ENCODE peak calls at places on chromosomes 7 and 10, in five cellular contexts. One of them, this sample, is unnamed.

GRCh38 chr7:116145245-116145852 is 65.0 kb upstream of the TES start:
- DNase-seq in cardiac septum: no peak
- DNase-seq in EL: no peak
- DNase-seq in GM12891: no peak
- DNase-seq in Kasumi-1: no peak
- DNase-seq in this sample: no peak

GRCh38 chr10:45585131-45585530 is 87.4 kb downstream of the ZFAND4 start:
- DNase-seq in GM12891: no peak
- DNase-seq in EL: no peak
- DNase-seq in cardiac septum: no peak
- DNase-seq in Kasumi-1: no peak
- DNase-seq in this sample: no peak

GRCh38 chr10:110447886-110448285 is 49.8 kb upstream of the DUSP5 start:
- DNase-seq in GM12891: no peak
- DNase-seq in EL: no peak
- DNase-seq in cardiac septum: no peak
- DNase-seq in Kasumi-1: no peak
- DNase-seq in this sample: no peak

GRCh38 chr7:80014507-80014906 is 120.1 kb upstream of the GNAI1 start:
- DNase-seq in GM12891: no peak
- DNase-seq in Kasumi-1: peak; percentile 14
- DNase-seq in EL: peak; percentile 72
- DNase-seq in cardiac septum: no peak
- DNase-seq in this sample: peak; percentile 18

GRCh38 chr10:101939273-101939635 is 95.7 kb upstream of the KCNIP2 start:
- DNase-seq in cardiac septum: no peak
- DNase-seq in EL: peak; percentile 94
- DNase-seq in Kasumi-1: no peak
- DNase-seq in GM12891: no peak
- DNase-seq in this sample: peak; percentile 54

GRCh38 chr7:128166603-128167315 is 74.3 kb upstream of the LEP start:
- DNase-seq in GM12891: no peak
- DNase-seq in EL: no peak
- DNase-seq in Kasumi-1: no peak
- DNase-seq in cardiac septum: no peak
- DNase-seq in this sample: peak; percentile 57

GRCh38 chr7:2542924-2543871 is 12.1 kb downstream of the BRAT1 start:
- DNase-seq in Kasumi-1: no peak
- DNase-seq in EL: no peak
- DNase-seq in cardiac septum: peak; percentile 60
- DNase-seq in GM12891: no peak
- DNase-seq in this sample: no peak

GRCh38 chr7:158530800-158531609 is 56.6 kb downstream of the PTPRN2 start:
- DNase-seq in GM12891: no peak
- DNase-seq in cardiac septum: no peak
- DNase-seq in Kasumi-1: no peak
- DNase-seq in EL: no peak
- DNase-seq in this sample: no peak

GRCh38 chr7:51366930-51367613 is 50.5 kb upstream of the COBL start:
- DNase-seq in Kasumi-1: peak; percentile 80
- DNase-seq in cardiac septum: no peak
- DNase-seq in GM12891: peak; percentile 35
- DNase-seq in EL: peak; percentile 13
- DNase-seq in this sample: peak; percentile 77

GRCh38 chr10:83164134-83164533 is 975.2 kb upstream of the GHITM start:
- DNase-seq in EL: no peak
- DNase-seq in Kasumi-1: no peak
- DNase-seq in GM12891: no peak
- DNase-seq in cardiac septum: no peak
- DNase-seq in this sample: no peak

GRCh38 chr10:34666008-34666700 is 148.9 kb downstream of the PARD3 start:
- DNase-seq in cardiac septum: no peak
- DNase-seq in GM12891: no peak
- DNase-seq in Kasumi-1: peak; percentile 95
- DNase-seq in EL: peak; percentile 86
- DNase-seq in this sample: peak; percentile 91

GRCh38 chr7:124155400-124156022 is 122.6 kb upstream of the TMEM229A start:
- DNase-seq in EL: peak; percentile 27
- DNase-seq in GM12891: no peak
- DNase-seq in Kasumi-1: peak; percentile 53
- DNase-seq in cardiac septum: no peak
- DNase-seq in this sample: peak; percentile 36

GRCh38 chr7:153022796-153023592 is 263.4 kb downstream of the ACTR3B start:
- DNase-seq in cardiac septum: no peak
- DNase-seq in EL: no peak
- DNase-seq in Kasumi-1: no peak
- DNase-seq in GM12891: no peak
- DNase-seq in this sample: no peak

GRCh38 chr10:44775402-44775741 is 135.8 kb upstream of the TMEM72 start:
- DNase-seq in GM12891: no peak
- DNase-seq in cardiac septum: no peak
- DNase-seq in Kasumi-1: no peak
- DNase-seq in EL: no peak
- DNase-seq in this sample: no peak

GRCh38 chr10:103757531-103758293 is 97.7 kb downstream of the SH3PXD2A start:
- DNase-seq in cardiac septum: peak; percentile 83
- DNase-seq in Kasumi-1: peak; percentile 92
- DNase-seq in GM12891: no peak
- DNase-seq in EL: peak; percentile 81
- DNase-seq in this sample: peak; percentile 92

GRCh38 chr10:12631787-12632562 is 282.6 kb downstream of the CAMK1D start:
- DNase-seq in cardiac septum: no peak
- DNase-seq in EL: no peak
- DNase-seq in Kasumi-1: no peak
- DNase-seq in GM12891: no peak
- DNase-seq in this sample: no peak

GRCh38 chr7:36312064-36312914 is 77.4 kb upstream of the ANLN start:
- DNase-seq in EL: no peak
- DNase-seq in Kasumi-1: no peak
- DNase-seq in cardiac septum: no peak
- DNase-seq in GM12891: peak; percentile 49
- DNase-seq in this sample: no peak

GRCh38 chr10:121077331-121077730 is 226.2 kb downstream of the WDR11 start:
- DNase-seq in EL: no peak
- DNase-seq in cardiac septum: no peak
- DNase-seq in Kasumi-1: no peak
- DNase-seq in GM12891: no peak
- DNase-seq in this sample: no peak

GRCh38 chr7:19060870-19061269 is 56.6 kb downstream of the TWIST1 start:
- DNase-seq in cardiac septum: no peak
- DNase-seq in EL: peak; percentile 51
- DNase-seq in Kasumi-1: no peak
- DNase-seq in GM12891: no peak
- DNase-seq in this sample: no peak

GRCh38 chr10:83212632-83213349 is 926.5 kb upstream of the GHITM start:
- DNase-seq in EL: peak; percentile 3
- DNase-seq in cardiac septum: no peak
- DNase-seq in Kasumi-1: no peak
- DNase-seq in GM12891: no peak
- DNase-seq in this sample: peak; percentile 54

GRCh38 chr7:30027065-30027456 is 559 bp upstream of the FKBP14 start:
- DNase-seq in GM12891: no peak
- DNase-seq in Kasumi-1: peak; percentile 83
- DNase-seq in cardiac septum: no peak
- DNase-seq in EL: peak; percentile 61
- DNase-seq in this sample: peak; percentile 61

GRCh38 chr10:80429521-80429966 is 21.2 kb downstream of the PRXL2A start:
- DNase-seq in cardiac septum: no peak
- DNase-seq in EL: peak; percentile 13
- DNase-seq in Kasumi-1: no peak
- DNase-seq in GM12891: no peak
- DNase-seq in this sample: peak; percentile 69

GRCh38 chr10:25530306-25530705 is 355.5 kb downstream of the GPR158 start:
- DNase-seq in EL: no peak
- DNase-seq in Kasumi-1: no peak
- DNase-seq in cardiac septum: no peak
- DNase-seq in GM12891: no peak
- DNase-seq in this sample: no peak

GRCh38 chr7:159167139-159167538 is 22.5 kb upstream of the VIPR2 start:
- DNase-seq in GM12891: no peak
- DNase-seq in EL: no peak
- DNase-seq in cardiac septum: no peak
- DNase-seq in Kasumi-1: no peak
- DNase-seq in this sample: no peak

GRCh38 chr10:77756319-77757232 is 119.0 kb upstream of the KCNMA1 start:
- DNase-seq in GM12891: no peak
- DNase-seq in cardiac septum: no peak
- DNase-seq in EL: peak; percentile 73
- DNase-seq in Kasumi-1: peak; percentile 80
- DNase-seq in this sample: peak; percentile 91

GRCh38 chr7:127578036-127578684 is 7.2 kb downstream of the GCC1 start:
- DNase-seq in cardiac septum: no peak
- DNase-seq in GM12891: no peak
- DNase-seq in Kasumi-1: peak; percentile 11
- DNase-seq in EL: peak; percentile 49
- DNase-seq in this sample: peak; percentile 57

GRCh38 chr10:5461914-5462840 is 37.2 kb downstream of the CALML5 start:
- DNase-seq in EL: no peak
- DNase-seq in Kasumi-1: peak; percentile 89
- DNase-seq in cardiac septum: no peak
- DNase-seq in GM12891: no peak
- DNase-seq in this sample: peak; percentile 54

GRCh38 chr7:150531704-150532103 is 17.0 kb downstream of the GIMAP7 start:
- DNase-seq in Kasumi-1: no peak
- DNase-seq in GM12891: no peak
- DNase-seq in cardiac septum: no peak
- DNase-seq in EL: no peak
- DNase-seq in this sample: no peak

GRCh38 chr7:13790611-13791010 is 198.9 kb downstream of the ETV1 start:
- DNase-seq in Kasumi-1: no peak
- DNase-seq in EL: no peak
- DNase-seq in GM12891: no peak
- DNase-seq in cardiac septum: no peak
- DNase-seq in this sample: no peak

GRCh38 chr10:73060173-73060572 is 36.5 kb downstream of the P4HA1 start:
- DNase-seq in cardiac septum: no peak
- DNase-seq in Kasumi-1: no peak
- DNase-seq in EL: no peak
- DNase-seq in GM12891: no peak
- DNase-seq in this sample: no peak

GRCh38 chr10:8534089-8534488 is 479.6 kb downstream of the GATA3 start:
- DNase-seq in cardiac septum: no peak
- DNase-seq in EL: no peak
- DNase-seq in GM12891: no peak
- DNase-seq in Kasumi-1: no peak
- DNase-seq in this sample: no peak

GRCh38 chr7:57404343-57404966 is 45.5 kb upstream of the ZNF716 start:
- DNase-seq in GM12891: no peak
- DNase-seq in cardiac septum: no peak
- DNase-seq in Kasumi-1: no peak
- DNase-seq in EL: no peak
- DNase-seq in this sample: no peak

GRCh38 chr10:108031505-108031904 is 867.0 kb upstream of the SORCS1 start:
- DNase-seq in cardiac septum: no peak
- DNase-seq in GM12891: no peak
- DNase-seq in Kasumi-1: no peak
- DNase-seq in EL: no peak
- DNase-seq in this sample: no peak

GRCh38 chr10:4688168-4688567 is 137.8 kb upstream of the AKR1E2 start:
- DNase-seq in GM12891: no peak
- DNase-seq in Kasumi-1: no peak
- DNase-seq in cardiac septum: no peak
- DNase-seq in EL: no peak
- DNase-seq in this sample: no peak

GRCh38 chr10:50438049-50438936 is 185.5 kb downstream of the SGMS1 start:
- DNase-seq in GM12891: no peak
- DNase-seq in Kasumi-1: peak; percentile 34
- DNase-seq in cardiac septum: no peak
- DNase-seq in EL: no peak
- DNase-seq in this sample: no peak

GRCh38 chr10:77531441-77532001 is 106.1 kb downstream of the KCNMA1 start:
- DNase-seq in GM12891: no peak
- DNase-seq in cardiac septum: no peak
- DNase-seq in Kasumi-1: no peak
- DNase-seq in EL: peak; percentile 93
- DNase-seq in this sample: peak; percentile 86

GRCh38 chr7:64045301-64046040 is at the start of gene ZNF727:
- DNase-seq in EL: no peak
- DNase-seq in GM12891: no peak
- DNase-seq in Kasumi-1: no peak
- DNase-seq in cardiac septum: no peak
- DNase-seq in this sample: no peak

GRCh38 chr10:31669367-31669766 is 259.3 kb downstream of the ARHGAP12 start:
- DNase-seq in cardiac septum: no peak
- DNase-seq in Kasumi-1: no peak
- DNase-seq in EL: no peak
- DNase-seq in GM12891: no peak
- DNase-seq in this sample: peak; percentile 29

GRCh38 chr7:85172530-85172941 is 14.3 kb downstream of the SEMA3D start:
- DNase-seq in EL: peak; percentile 87
- DNase-seq in Kasumi-1: no peak
- DNase-seq in GM12891: no peak
- DNase-seq in cardiac septum: no peak
- DNase-seq in this sample: peak; percentile 90